ENCODE peak calls at places on chromosomes 1 and 21, in six cellular contexts. J is sigmoid colon, O is PC-3, A is tibial artery, H is lower lobe of right lung, B is SJSA1. Y is an unnamed sample. For H3K4me1, the result is how much of the 10 kb centered on the place peaks cover.

GRCh38 chr1:17250601-17251000 is 1.7 kb downstream of the PADI3 start:
- DNase-seq in A (no peak), B (no peak), J (no peak), H (no peak), O (peak), Y (no peak)

GRCh38 chr21:46150491-46151121 is 4.8 kb downstream of the FTCD start:
- DNase-seq in H (no peak), O (no peak), B (no peak), J (peak), A (peak), Y (peak)

GRCh38 chr1:168112673-168113305 is 23.9 kb downstream of the GPR161 start:
- DNase-seq in J (no peak), A (no peak), H (no peak), O (peak), B (peak), Y (no peak)

GRCh38 chr1:67479146-67479891 is 49.1 kb upstream of the SERBP1 start:
- DNase-seq in A (peak), B (no peak), H (no peak), O (peak), J (no peak), Y (no peak)

GRCh38 chr1:91609571-91609970 is 108.9 kb downstream of the CDC7 start:
- DNase-seq in O (peak), J (no peak), B (no peak), A (no peak), H (no peak), Y (no peak)

GRCh38 chr1:43539726-43540434 is 9.2 kb downstream of the PTPRF start:
- DNase-seq in B (no peak), J (no peak), O (no peak), A (no peak), H (peak), Y (no peak)

GRCh38 chr1:42035205-42035829 is 116.6 kb upstream of the HIVEP3 start:
- DNase-seq in A (peak), H (peak), O (peak), B (peak), J (peak), Y (peak)

GRCh38 chr1:39127513-39127912 is 77.0 kb upstream of the MACF1 start:
- DNase-seq in O (no peak), B (no peak), A (peak), J (no peak), H (no peak), Y (peak)

GRCh38 chr1:239608469-239608868 is 222.1 kb downstream of the CHRM3 start:
- DNase-seq in O (no peak), B (no peak), H (no peak), J (no peak), A (no peak), Y (no peak)

GRCh38 chr1:2354511-2355407 is 36.6 kb downstream of the MORN1 start:
- DNase-seq in H (peak), J (peak), A (peak), O (no peak), B (no peak), Y (no peak)

GRCh38 chr1:193058529-193059281 is 455 bp downstream of the UCHL5 start:
- DNase-seq in B (peak), J (peak), O (peak), H (peak), A (peak), Y (no peak)

GRCh38 chr1:107670397-107670796 is 294.6 kb downstream of the VAV3 start:
- DNase-seq in O (no peak), J (no peak), A (no peak), B (no peak), H (no peak), Y (no peak)

GRCh38 chr1:11413907-11414495 is 65.0 kb upstream of the DISP3 start:
- DNase-seq in O (no peak), J (no peak), B (no peak), A (no peak), H (no peak), Y (no peak)

GRCh38 chr1:112905420-112906154 is 50.4 kb downstream of the SLC16A1 start:
- DNase-seq in A (no peak), O (peak), J (no peak), B (no peak), H (no peak), Y (no peak)

GRCh38 chr1:196897158-196897828 is 9.4 kb downstream of the CFHR4 start:
- DNase-seq in B (no peak), J (no peak), O (no peak), A (no peak), H (no peak), Y (no peak)

GRCh38 chr1:225896937-225897549 is 8.1 kb upstream of the LEFTY1 start:
- DNase-seq in O (peak), A (no peak), J (no peak), B (no peak), H (no peak), Y (no peak)

GRCh38 chr1:15090373-15090772 is 63.2 kb upstream of the TMEM51 start:
- DNase-seq in A (no peak), H (peak), O (peak), B (no peak), J (no peak), Y (no peak)

GRCh38 chr1:15256584-15256983 is 9.6 kb downstream of the FHAD1 start:
- DNase-seq in H (no peak), O (no peak), B (no peak), A (no peak), J (no peak), Y (no peak)

GRCh38 chr1:6275826-6276764 is 15.2 kb upstream of the GPR153 start:
- DNase-seq in A (peak), O (no peak), H (no peak), B (no peak), J (peak), Y (no peak)

GRCh38 chr1:163703794-163704193 is 382.0 kb downstream of the NUF2 start:
- DNase-seq in O (peak), H (no peak), B (no peak), A (no peak), J (no peak), Y (no peak)

GRCh38 chr1:211332036-211332616 is 5.5 kb downstream of the TRAF5 start:
- DNase-seq in A (no peak), J (no peak), H (no peak), B (no peak), O (no peak), Y (no peak)

GRCh38 chr1:42370876-42371549 is 9.6 kb upstream of the RIMKLA start:
- DNase-seq in H (no peak), O (no peak), B (no peak), A (no peak), J (no peak), Y (no peak)

GRCh38 chr1:67061266-67061665 is 7.3 kb upstream of the SLC35D1 start:
- DNase-seq in J (no peak), B (no peak), H (no peak), O (no peak), A (no peak), Y (no peak)

GRCh38 chr1:76826072-76826827 is 41.0 kb upstream of the ST6GALNAC5 start:
- DNase-seq in B (no peak), H (no peak), O (peak), J (no peak), A (no peak), Y (no peak)

GRCh38 chr1:155128755-155129473 is 1.2 kb downstream of the EFNA1 start:
- DNase-seq in H (peak), O (peak), A (no peak), B (no peak), J (peak), Y (no peak)

GRCh38 chr1:54798769-54799641 is 2.1 kb downstream of the TTC22 start:
- DNase-seq in A (no peak), O (no peak), J (peak), B (no peak), H (no peak), Y (no peak)

GRCh38 chr1:53024117-53024516 is 37.9 kb upstream of the PODN start:
- DNase-seq in A (no peak), B (no peak), O (no peak), H (no peak), J (no peak), Y (no peak)
- H3K4me3 ChIP-seq in A (no peak), B (no peak), O (no peak), H (no peak), J (no peak), Y (no peak)

GRCh38 chr1:223838125-223838854 is 7.5 kb downstream of the TP53BP2 start:
- DNase-seq in B (no peak), O (no peak), A (no peak), H (no peak), J (no peak), Y (no peak)
- H3K4me1 ChIP-seq in B (under half), O (under half), A (half or more), H (half or more), J (half or more), Y (under half)

GRCh38 chr1:150148834-150149489 is 754 bp upstream of the PLEKHO1 start:
- DNase-seq in H (no peak), A (no peak), B (no peak), J (peak), O (no peak), Y (no peak)

GRCh38 chr1:150152182-150152536 is 2.4 kb downstream of the PLEKHO1 start:
- DNase-seq in B (no peak), J (peak), H (no peak), O (no peak), A (no peak), Y (no peak)

GRCh38 chr1:150151291-150152181 is 1.8 kb downstream of the PLEKHO1 start:
- DNase-seq in H (no peak), A (no peak), J (peak), O (no peak), B (no peak), Y (no peak)

GRCh38 chr1:150149490-150150453 is at the start of gene PLEKHO1:
- DNase-seq in A (peak), H (peak), B (peak), J (peak), O (peak), Y (peak)

GRCh38 chr1:150150511-150151021 is 850 bp downstream of the PLEKHO1 start:
- DNase-seq in O (no peak), B (no peak), J (peak), H (peak), A (peak), Y (no peak)
- H3K4me3 ChIP-seq in O (peak), B (peak), J (peak), H (peak), A (peak), Y (peak)

GRCh38 chr21:42261832-42262200 is 42.9 kb downstream of the ABCG1 start:
- DNase-seq in A (no peak), J (no peak), B (no peak), O (no peak), H (no peak), Y (no peak)
- H3K4me1 ChIP-seq in A (under half), J (under half), B (under half), O (under half), H (half or more), Y (half or more)

Y was measured in tibial nerve.